ENCODE peak calls at places on chromosomes 11 and 22, in six cellular contexts. P is K562, X is upper lobe of right lung, Y is esophagus squamous epithelium, Q is ovary, S is OCI-LY7. W is an unnamed sample.

GRCh38 chr11:72943664-72944063 is 129.5 kb downstream of the ATG16L2 start:
- DNase-seq in Y (no peak), P (no peak), X (no peak), S (no peak), Q (no peak), W (no peak)

GRCh38 chr11:103338621-103339484 is 229.6 kb downstream of the DYNC2H1 start:
- DNase-seq in S (no peak), Q (no peak), X (no peak), Y (no peak), P (no peak), W (no peak)

GRCh38 chr11:75924966-75925784 is 110.2 kb downstream of the UVRAG start:
- DNase-seq in S (no peak), Q (no peak), Y (no peak), P (no peak), X (no peak), W (no peak)

GRCh38 chr11:415640-416041 is 842 bp upstream of the SIGIRR start:
- DNase-seq in S (no peak), Y (no peak), X (no peak), P (no peak), Q (no peak), W (no peak)

GRCh38 chr11:36196476-36197099 is 92.6 kb downstream of the COMMD9 start:
- DNase-seq in Y (no peak), X (no peak), Q (no peak), P (no peak), S (no peak), W (no peak)

GRCh38 chr22:33002035-33002434 is 56.1 kb downstream of the SYN3 start:
- DNase-seq in X (no peak), Q (no peak), Y (no peak), S (no peak), P (no peak), W (no peak)

GRCh38 chr11:77107950-77108349 is 5.3 kb downstream of the OMP start:
- DNase-seq in Q (peak), S (no peak), X (peak), P (no peak), Y (no peak), W (no peak)

GRCh38 chr22:21762712-21763581 is 27.4 kb upstream of the YPEL1 start:
- DNase-seq in P (no peak), S (no peak), Y (no peak), X (peak), Q (no peak), W (peak)

GRCh38 chr22:29563652-29564460 is 10.3 kb upstream of the THOC5 start:
- DNase-seq in Q (no peak), P (peak), X (no peak), Y (no peak), S (no peak), W (no peak)

GRCh38 chr11:66974724-66975402 is at the start of gene C11orf86:
- DNase-seq in P (no peak), Q (no peak), X (no peak), S (no peak), Y (no peak), W (no peak)

GRCh38 chr22:24088796-24089195 is 77.7 kb downstream of the CABIN1 start:
- DNase-seq in Y (no peak), P (no peak), S (no peak), Q (no peak), X (peak), W (no peak)

GRCh38 chr11:42819126-42819525 is 492.7 kb upstream of the API5 start:
- DNase-seq in X (no peak), P (no peak), Q (no peak), Y (no peak), S (no peak), W (no peak)
- TF ChIP-seq CTCF in X (no peak), P (no peak), Q (no peak), Y (no peak), S (no peak), W (no peak)

DNA sequence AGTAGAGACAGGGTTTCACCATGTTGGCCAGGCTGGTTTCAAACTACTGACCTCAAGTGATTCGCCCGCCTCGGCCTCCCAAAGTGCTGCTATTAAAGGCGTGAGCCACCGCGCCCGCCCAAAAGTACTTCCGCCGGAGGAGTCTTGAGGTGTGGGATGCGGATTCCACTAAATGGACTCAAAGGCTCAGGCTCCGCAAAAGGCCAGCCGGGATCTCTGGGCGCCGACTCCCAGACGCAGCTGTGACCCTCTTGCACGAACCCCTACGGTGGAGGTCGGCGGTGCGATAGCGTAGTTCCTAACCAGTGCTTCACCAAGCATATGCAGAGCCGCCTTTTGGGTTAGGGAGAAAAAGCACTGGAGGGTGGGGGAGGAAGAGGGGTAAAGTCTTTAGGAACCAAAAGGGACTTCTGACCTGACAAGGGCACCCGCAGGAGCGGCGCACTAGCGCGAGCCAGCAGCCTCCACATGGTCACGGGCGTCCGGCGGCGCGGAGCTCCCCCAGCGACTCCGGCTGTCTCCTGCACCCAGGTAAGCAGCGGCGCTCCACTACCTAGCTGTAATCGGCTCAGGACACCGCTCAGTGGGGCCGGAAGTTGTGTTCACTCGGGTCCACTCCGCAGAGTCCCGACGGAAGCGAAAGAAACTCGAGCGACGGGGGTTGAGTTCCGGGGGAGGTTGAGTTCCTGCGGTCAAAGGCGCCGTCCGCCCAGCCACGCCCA is at the start of gene MRPL16:
- DNase-seq in X (peak), Y (peak), Q (peak), P (peak), S (peak), W (peak)
- H3K4me3 ChIP-seq in X (peak), Y (peak), Q (peak), P (peak), S (peak), W (peak)

DNA sequence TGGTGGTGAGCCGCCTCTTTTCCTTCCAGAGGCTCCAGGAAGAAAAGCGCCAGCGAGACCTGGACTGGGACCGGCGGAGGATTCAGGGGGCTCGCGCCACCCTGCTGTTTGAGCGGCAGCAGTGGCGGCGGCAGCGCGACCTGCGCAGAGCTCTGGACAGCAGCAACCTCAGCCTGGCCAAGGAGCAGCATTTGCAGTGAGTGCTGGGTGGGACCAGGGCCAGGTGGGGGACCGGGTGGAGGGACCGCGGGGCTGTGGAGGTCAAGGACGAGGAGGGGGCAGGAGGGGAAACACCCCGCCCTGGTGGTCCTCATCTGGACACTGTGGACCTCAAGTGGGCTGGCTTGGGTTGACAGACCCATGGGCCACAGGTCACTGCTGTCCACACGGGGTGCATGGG is 17.4 kb downstream of the RIBC2 start:
- DNase-seq in P (no peak), Q (peak), X (no peak), Y (no peak), S (no peak), W (no peak)
- TF ChIP-seq CTCF in P (no peak), Q (no peak), X (no peak), Y (no peak), S (no peak), W (no peak)

GRCh38 chr11:39807904-39808303 is 1651.5 kb downstream of the LRRC4C start:
- DNase-seq in P (no peak), S (no peak), Y (no peak), Q (no peak), X (no peak), W (no peak)
- H3K4me3 ChIP-seq in P (no peak), S (no peak), Y (no peak), Q (no peak), X (no peak), W (no peak)

W was measured in GM12865.